ENCODE peak calls at places on chromosome 9, in six cellular contexts. T is psoas muscle, O is islet precursor cell, Y is NCI-H1048, S is EH, P is mucosa of gallbladder. Z is an unnamed sample.

GRCh38 chr9:126153382-126153781 is 173.2 kb upstream of the MVB12B start:
- DNase-seq in T (no peak), O (no peak), Y (no peak), S (no peak), P (no peak), Z (no peak)

GRCh38 chr9:120925535-120926396 is 830 bp downstream of the TRAF1 start:
- DNase-seq in T (no peak), O (peak), Y (no peak), S (peak), P (no peak), Z (no peak)

GRCh38 chr9:137156567-137157375 is 13.1 kb downstream of the LRRC26 start:
- DNase-seq in T (no peak), O (no peak), Y (no peak), S (peak), P (no peak), Z (no peak)

GRCh38 chr9:126564716-126565115 is 49.0 kb upstream of the LMX1B start:
- DNase-seq in T (no peak), O (peak), Y (no peak), S (no peak), P (no peak), Z (no peak)

GRCh38 chr9:134781895-134782294 is 98.7 kb upstream of the FCN2 start:
- DNase-seq in T (no peak), O (no peak), Y (no peak), S (no peak), P (no peak), Z (no peak)

GRCh38 chr9:123011878-123012528 is 21.5 kb upstream of the GPR21 start:
- DNase-seq in T (no peak), O (no peak), Y (no peak), S (peak), P (no peak), Z (no peak)

GRCh38 chr9:90343360-90343759 is 299.3 kb downstream of the DIRAS2 start:
- DNase-seq in T (no peak), O (no peak), Y (no peak), S (peak), P (no peak), Z (no peak)

GRCh38 chr9:117719161-117719560 is 15.0 kb downstream of the TLR4 start:
- DNase-seq in T (no peak), O (no peak), Y (no peak), S (no peak), P (no peak), Z (no peak)

GRCh38 chr9:122118343-122119165 is 25.4 kb upstream of the TTLL11 start:
- DNase-seq in T (no peak), O (no peak), Y (no peak), S (no peak), P (no peak), Z (no peak)

GRCh38 chr9:9790216-9790872 is 822.5 kb downstream of the PTPRD start:
- DNase-seq in T (no peak), O (no peak), Y (peak), S (no peak), P (peak), Z (no peak)

GRCh38 chr9:38289486-38290275 is 102.8 kb upstream of the ALDH1B1 start:
- DNase-seq in T (no peak), O (no peak), Y (no peak), S (no peak), P (peak), Z (no peak)

GRCh38 chr9:10228082-10228481 is 384.7 kb downstream of the PTPRD start:
- DNase-seq in T (no peak), O (no peak), Y (no peak), S (no peak), P (no peak), Z (no peak)

GRCh38 chr9:23492126-23493002 is 333.7 kb downstream of the ELAVL2 start:
- DNase-seq in T (no peak), O (peak), Y (peak), S (no peak), P (peak), Z (no peak)

GRCh38 chr9:133167769-133168168 is 4.1 kb upstream of the GBGT1 start:
- DNase-seq in T (no peak), O (no peak), Y (no peak), S (no peak), P (no peak), Z (no peak)

GRCh38 chr9:13480688-13481087 is 201.2 kb upstream of the MPDZ start:
- DNase-seq in T (no peak), O (peak), Y (no peak), S (peak), P (no peak), Z (peak)

GRCh38 chr9:132241840-132242620 is 80.2 kb downstream of the NTNG2 start:
- DNase-seq in T (peak), O (no peak), Y (peak), S (peak), P (no peak), Z (no peak)

GRCh38 chr9:3992924-3993323 is 306.9 kb downstream of the GLIS3 start:
- DNase-seq in T (no peak), O (no peak), Y (no peak), S (peak), P (no peak), Z (peak)

GRCh38 chr9:129803679-129804065 is 688 bp downstream of the TOR1B start:
- DNase-seq in T (no peak), O (no peak), Y (no peak), S (peak), P (no peak), Z (no peak)

GRCh38 chr9:129197978-129198736 is 20.1 kb upstream of the IER5L start:
- DNase-seq in T (peak), O (peak), Y (no peak), S (peak), P (no peak), Z (peak)

GRCh38 chr9:137109250-137110146 is 5.0 kb downstream of the DPP7 start:
- DNase-seq in T (no peak), O (no peak), Y (no peak), S (no peak), P (no peak), Z (no peak)

GRCh38 chr9:125378778-125379177 is 117.2 kb downstream of the GAPVD1 start:
- DNase-seq in T (no peak), O (no peak), Y (no peak), S (no peak), P (no peak), Z (no peak)

GRCh38 chr9:79360387-79361347 is 211.1 kb upstream of the TLE4 start:
- DNase-seq in T (no peak), O (no peak), Y (no peak), S (peak), P (no peak), Z (no peak)

GRCh38 chr9:8736805-8737204 is 937.2 kb upstream of the DMAC1 start:
- DNase-seq in T (no peak), O (no peak), Y (no peak), S (no peak), P (no peak), Z (no peak)

GRCh38 chr9:74369844-74370243 is 127.3 kb upstream of the RORB start:
- DNase-seq in T (no peak), O (no peak), Y (no peak), S (no peak), P (no peak), Z (no peak)

GRCh38 chr9:107530682-107531081 is 41.1 kb upstream of the KLF4 start:
- DNase-seq in T (no peak), O (no peak), Y (no peak), S (no peak), P (no peak), Z (no peak)

GRCh38 chr9:13804532-13804931 is 509.4 kb downstream of the NFIB start:
- DNase-seq in T (no peak), O (no peak), Y (no peak), S (no peak), P (no peak), Z (no peak)

GRCh38 chr9:18811171-18811570 is 221.8 kb downstream of the SAXO1 start:
- DNase-seq in T (no peak), O (no peak), Y (no peak), S (no peak), P (no peak), Z (no peak)

GRCh38 chr9:110066929-110067716 is 140.8 kb downstream of the C9orf152 start:
- DNase-seq in T (no peak), O (no peak), Y (no peak), S (no peak), P (no peak), Z (no peak)

GRCh38 chr9:136434580-136435169 is 5.0 kb downstream of the INPP5E start:
- DNase-seq in T (no peak), O (no peak), Y (no peak), S (no peak), P (no peak), Z (no peak)

GRCh38 chr9:112029921-112030444 is 133.4 kb downstream of the UGCG start:
- DNase-seq in T (no peak), O (peak), Y (no peak), S (peak), P (peak), Z (no peak)

GRCh38 chr9:92770005-92770995 is 5.7 kb upstream of the BICD2 start:
- DNase-seq in T (no peak), O (peak), Y (no peak), S (no peak), P (no peak), Z (no peak)

GRCh38 chr9:102862478-102862877 is 132.7 kb upstream of the CYLC2 start:
- DNase-seq in T (no peak), O (no peak), Y (no peak), S (no peak), P (no peak), Z (no peak)

GRCh38 chr9:112705773-112706427 is 12.0 kb downstream of the INIP start:
- DNase-seq in T (no peak), O (peak), Y (peak), S (peak), P (peak), Z (peak)

GRCh38 chr9:101536351-101536750 is 2.7 kb downstream of the RNF20 start:
- DNase-seq in T (no peak), O (no peak), Y (no peak), S (peak), P (no peak), Z (no peak)

GRCh38 chr9:4137755-4138154 is 162.1 kb downstream of the GLIS3 start:
- DNase-seq in T (no peak), O (no peak), Y (no peak), S (peak), P (no peak), Z (peak)

GRCh38 chr9:124105266-124105665 is 93.7 kb downstream of the LHX2 start:
- DNase-seq in T (no peak), O (no peak), Y (no peak), S (no peak), P (no peak), Z (no peak)

GRCh38 chr9:108478431-108478837 is 377.4 kb downstream of the ACTL7B start:
- DNase-seq in T (peak), O (peak), Y (no peak), S (peak), P (no peak), Z (peak)

GRCh38 chr9:95495988-95496387 is 20.8 kb downstream of the PTCH1 start:
- DNase-seq in T (no peak), O (no peak), Y (no peak), S (no peak), P (no peak), Z (no peak)

GRCh38 chr9:126495411-126496180 is 118.1 kb upstream of the LMX1B start:
- DNase-seq in T (no peak), O (no peak), Y (no peak), S (no peak), P (no peak), Z (no peak)

Z was measured in GM04504.